ENCODE peak calls at places on chromosomes 7 and 10, in eight cellular contexts. S, A, Q, P, D, M, K and C are unnamed samples.

GRCh38 chr7:81873559-81873958 is 103.7 kb upstream of the HGF start:
- DNase-seq in S (no peak), A (no peak), Q (no peak), P (no peak), D (no peak), M (no peak), K (no peak), C (no peak)

GRCh38 chr10:129770286-129770685 is 193.8 kb downstream of the EBF3 start:
- DNase-seq in S (no peak), A (no peak), Q (peak), P (peak), D (no peak), M (no peak), K (no peak), C (peak)

GRCh38 chr7:158885624-158886023 is 29.3 kb downstream of the DYNC2I1 start:
- DNase-seq in S (peak), A (no peak), Q (no peak), P (no peak), D (no peak), M (no peak), K (no peak), C (no peak)

GRCh38 chr10:80684217-80684616 is 146.5 kb downstream of the SH2D4B start:
- DNase-seq in S (no peak), A (peak), Q (no peak), P (no peak), D (no peak), M (peak), K (no peak), C (no peak)

GRCh38 chr7:17646181-17646956 is 293.9 kb downstream of the SNX13 start:
- DNase-seq in S (peak), A (no peak), Q (no peak), P (no peak), D (no peak), M (peak), K (peak), C (no peak)

GRCh38 chr10:124992462-124993344 is 50.8 kb downstream of the ZRANB1 start:
- DNase-seq in S (peak), A (peak), Q (peak), P (no peak), D (no peak), M (peak), K (peak), C (peak)

GRCh38 chr7:38658916-38659315 is 27.7 kb upstream of the AMPH start:
- DNase-seq in S (no peak), A (no peak), Q (no peak), P (no peak), D (no peak), M (no peak), K (no peak), C (no peak)

GRCh38 chr7:24580283-24580946 is 7.2 kb downstream of the PALS2 start:
- DNase-seq in S (no peak), A (no peak), Q (no peak), P (no peak), D (no peak), M (no peak), K (no peak), C (no peak)

GRCh38 chr7:46291601-46292150 is 370.6 kb upstream of the IGFBP3 start:
- DNase-seq in S (no peak), A (no peak), Q (no peak), P (no peak), D (no peak), M (peak), K (no peak), C (no peak)

GRCh38 chr10:60107308-60107976 is 201.1 kb upstream of the CCDC6 start:
- DNase-seq in S (no peak), A (no peak), Q (no peak), P (no peak), D (no peak), M (no peak), K (no peak), C (no peak)

GRCh38 chr7:57202274-57202673 is 70.0 kb upstream of the ZNF479 start:
- DNase-seq in S (no peak), A (no peak), Q (no peak), P (no peak), D (no peak), M (no peak), K (no peak), C (peak)

GRCh38 chr7:104962781-104963180 is 51.2 kb upstream of the KMT2E start:
- DNase-seq in S (no peak), A (no peak), Q (no peak), P (no peak), D (no peak), M (peak), K (no peak), C (no peak)

GRCh38 chr7:82549616-82550285 is 106.2 kb upstream of the CACNA2D1 start:
- DNase-seq in S (peak), A (no peak), Q (no peak), P (no peak), D (no peak), M (no peak), K (no peak), C (no peak)